ENCODE peak calls at places on chromosomes 3 and 15, in four cellular contexts. I, A, U and M are unnamed samples.

GRCh38 chr3:89525597-89525996 is 418.2 kb downstream of the EPHA3 start:
- DNase-seq in I (peak), U (no peak), A (no peak), M (no peak)

GRCh38 chr3:13264468-13264795 is 155.7 kb downstream of the NUP210 start:
- DNase-seq in U (no peak), I (no peak), A (no peak), M (no peak)

GRCh38 chr3:124860599-124860998 is 26.6 kb downstream of the ITGB5 start:
- DNase-seq in I (peak), A (peak), U (no peak), M (no peak)

GRCh38 chr15:67080118-67080899 is 14.9 kb downstream of the SMAD3 start:
- DNase-seq in U (no peak), A (peak), I (no peak), M (no peak)

GRCh38 chr3:102979682-102980378 is 545.0 kb downstream of the ZPLD1 start:
- DNase-seq in A (peak), I (no peak), U (no peak), M (no peak)

GRCh38 chr3:21140785-21141184 is 610.2 kb downstream of the ZNF385D start:
- DNase-seq in U (no peak), I (no peak), A (no peak), M (no peak)

GRCh38 chr15:31360158-31360561 is 33.5 kb downstream of the KLF13 start:
- DNase-seq in A (no peak), U (no peak), I (no peak), M (no peak)

GRCh38 chr3:150603888-150604319 is 783 bp downstream of the SELENOT start:
- DNase-seq in I (peak), A (no peak), U (no peak), M (no peak)

GRCh38 chr3:11206953-11207352 is 52.7 kb downstream of the HRH1 start:
- DNase-seq in I (no peak), A (no peak), U (no peak), M (no peak)

GRCh38 chr3:168511428-168512014 is 415.8 kb upstream of the GOLIM4 start:
- DNase-seq in I (peak), A (peak), U (no peak), M (no peak)

GRCh38 chr3:104886220-104886995 is 480.3 kb upstream of the ALCAM start:
- DNase-seq in U (no peak), A (peak), I (no peak), M (no peak)

GRCh38 chr3:93994056-93994455 is 14.1 kb downstream of the ARL13B start:
- DNase-seq in I (no peak), A (peak), U (no peak), M (no peak)

GRCh38 chr15:71485094-71485693 is 325.2 kb upstream of the NR2E3 start:
- DNase-seq in A (no peak), I (peak), U (no peak), M (no peak)

GRCh38 chr3:123939706-123940105 is 21.3 kb downstream of the CCDC14 start:
- DNase-seq in U (no peak), I (no peak), A (no peak), M (no peak)

GRCh38 chr3:41259449-41260062 is 60.3 kb downstream of the CTNNB1 start:
- DNase-seq in I (no peak), A (peak), U (no peak), M (no peak)

GRCh38 chr15:38186505-38186904 is 66.1 kb upstream of the SPRED1 start:
- DNase-seq in U (no peak), A (no peak), I (no peak), M (no peak)

GRCh38 chr3:73734376-73734775 is 109.6 kb upstream of the PDZRN3 start:
- DNase-seq in U (no peak), A (no peak), I (no peak), M (no peak)

GRCh38 chr3:12932347-12932746 is 91.0 kb upstream of the RPL32 start:
- DNase-seq in A (no peak), U (no peak), I (no peak), M (no peak)

GRCh38 chr15:25207369-25207768 is 231.5 kb downstream of the UBE3A start:
- DNase-seq in U (no peak), I (no peak), A (no peak), M (no peak)

GRCh38 chr15:71532994-71533393 is 277.4 kb upstream of the NR2E3 start:
- DNase-seq in U (peak), I (peak), A (no peak), M (peak)

GRCh38 chr15:59841036-59841435 is 151.9 kb upstream of the BNIP2 start:
- DNase-seq in I (no peak), A (no peak), U (no peak), M (no peak)

GRCh38 chr3:5699811-5700210 is 512.3 kb downstream of the EDEM1 start:
- DNase-seq in A (no peak), I (no peak), U (no peak), M (no peak)

GRCh38 chr15:43209059-43209824 is 11.6 kb downstream of the EPB42 start:
- DNase-seq in U (no peak), I (peak), A (no peak), M (peak)

GRCh38 chr3:156483426-156483825 is 71.5 kb downstream of the SSR3 start:
- DNase-seq in I (no peak), U (no peak), A (peak), M (no peak)

GRCh38 chr3:119630562-119631329 is 29.6 kb downstream of the POPDC2 start:
- DNase-seq in U (no peak), A (peak), I (peak), M (no peak)

GRCh38 chr3:42595682-42596081 is 4.8 kb upstream of the NKTR start:
- DNase-seq in U (no peak), I (peak), A (no peak), M (no peak)

GRCh38 chr15:85568261-85568808 is 187.9 kb downstream of the AKAP13 start:
- DNase-seq in A (no peak), I (no peak), U (no peak), M (no peak)

GRCh38 chr15:63065262-63066234 is 23.0 kb downstream of the TPM1 start:
- DNase-seq in U (no peak), A (no peak), I (no peak), M (no peak)
- H4K5ac ChIP-seq in U (no peak), A (peak), I (no peak), M (no peak)

DNA sequence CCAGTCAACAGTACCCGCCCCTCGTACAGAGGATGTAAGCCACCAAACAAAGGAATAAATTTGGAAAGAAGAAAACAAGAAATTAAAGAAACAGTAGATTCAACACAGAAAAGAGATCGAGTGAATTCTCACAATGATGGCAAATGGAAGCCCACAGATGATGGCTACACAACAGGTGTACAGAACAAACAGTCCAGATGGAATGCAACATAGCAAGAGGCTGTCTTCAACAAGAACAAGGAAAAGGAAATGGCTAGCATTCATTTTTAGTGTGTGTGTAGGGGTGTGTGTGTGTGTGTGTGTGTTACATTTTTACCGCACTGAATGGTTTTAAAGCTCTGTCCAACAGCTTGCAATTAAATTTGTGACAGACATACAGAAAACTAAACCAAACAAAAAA is 12.9 kb downstream of the NEDD4 start:
- DNase-seq in U (no peak), I (no peak), A (no peak), M (no peak)
- H4K5ac ChIP-seq in U (no peak), I (no peak), A (no peak), M (no peak)

GRCh38 chr3:68941055-68941454 is 8.7 kb upstream of the TAFA4 start:
- DNase-seq in I (no peak), A (no peak), U (no peak), M (no peak)

GRCh38 chr3:68945231-68945630 is 12.9 kb upstream of the TAFA4 start:
- DNase-seq in A (no peak), I (no peak), U (no peak), M (no peak)

GRCh38 chr3:68943753-68944500 is 11.6 kb upstream of the TAFA4 start:
- DNase-seq in A (no peak), U (no peak), I (no peak), M (no peak)
- H4K5ac ChIP-seq in A (no peak), U (no peak), I (no peak), M (no peak)

GRCh38 chr15:41935566-41936020 is 36.8 kb downstream of the EHD4 start:
- DNase-seq in I (no peak), U (no peak), A (no peak), M (no peak)
- H4K5ac ChIP-seq in I (no peak), U (no peak), A (no peak), M (no peak)

DNA sequence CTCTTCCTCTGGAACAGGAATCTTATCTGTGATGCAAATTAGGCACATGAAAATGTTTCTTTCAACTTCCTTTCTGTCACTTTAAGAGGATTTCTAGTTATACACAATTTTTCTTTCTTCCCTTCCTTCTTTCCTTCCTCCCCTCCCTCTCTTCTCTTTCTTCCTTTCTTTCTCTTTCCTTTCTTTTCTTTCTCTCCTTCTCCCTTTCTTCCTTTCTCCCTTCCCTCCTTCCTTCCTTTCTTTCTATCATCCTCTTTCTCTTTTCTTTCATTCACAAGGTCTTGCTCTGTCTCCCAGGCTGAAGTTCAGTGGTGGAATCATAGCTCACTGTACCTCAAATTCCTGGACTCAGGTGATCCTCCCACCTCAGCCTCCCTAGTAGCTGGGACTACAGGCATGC is 18.0 kb upstream of the C2CD4B start:
- DNase-seq in U (no peak), I (no peak), A (no peak), M (no peak)
- H4K5ac ChIP-seq in U (no peak), I (no peak), A (no peak), M (no peak)

GRCh38 chr3:188360364-188360881 is 206.5 kb downstream of the LPP start:
- DNase-seq in U (no peak), I (no peak), A (no peak), M (no peak)
- H4K5ac ChIP-seq in U (no peak), I (no peak), A (no peak), M (no peak)

DNA sequence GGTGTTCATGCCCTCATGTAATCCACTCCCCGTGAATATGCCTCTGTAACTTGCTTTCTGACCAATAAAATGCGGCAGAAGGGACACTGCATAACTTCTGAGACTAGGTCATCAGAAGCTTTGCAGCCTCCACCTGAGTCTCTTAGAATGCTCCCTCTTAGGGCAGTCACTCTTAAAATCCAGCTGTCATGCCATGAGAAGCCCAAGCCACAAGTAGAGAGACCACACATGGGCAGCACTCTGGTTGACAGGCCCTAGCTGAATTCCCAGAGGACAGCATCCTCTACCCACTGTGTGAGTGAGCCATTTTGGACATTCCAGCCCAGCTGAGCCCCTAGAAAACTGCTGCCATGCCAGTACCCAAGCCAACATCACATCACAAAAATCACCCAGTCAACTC is 41.4 kb downstream of the SCAPER start:
- DNase-seq in I (peak), A (no peak), U (no peak), M (no peak)
- H4K5ac ChIP-seq in I (no peak), A (no peak), U (no peak), M (no peak)

DNA sequence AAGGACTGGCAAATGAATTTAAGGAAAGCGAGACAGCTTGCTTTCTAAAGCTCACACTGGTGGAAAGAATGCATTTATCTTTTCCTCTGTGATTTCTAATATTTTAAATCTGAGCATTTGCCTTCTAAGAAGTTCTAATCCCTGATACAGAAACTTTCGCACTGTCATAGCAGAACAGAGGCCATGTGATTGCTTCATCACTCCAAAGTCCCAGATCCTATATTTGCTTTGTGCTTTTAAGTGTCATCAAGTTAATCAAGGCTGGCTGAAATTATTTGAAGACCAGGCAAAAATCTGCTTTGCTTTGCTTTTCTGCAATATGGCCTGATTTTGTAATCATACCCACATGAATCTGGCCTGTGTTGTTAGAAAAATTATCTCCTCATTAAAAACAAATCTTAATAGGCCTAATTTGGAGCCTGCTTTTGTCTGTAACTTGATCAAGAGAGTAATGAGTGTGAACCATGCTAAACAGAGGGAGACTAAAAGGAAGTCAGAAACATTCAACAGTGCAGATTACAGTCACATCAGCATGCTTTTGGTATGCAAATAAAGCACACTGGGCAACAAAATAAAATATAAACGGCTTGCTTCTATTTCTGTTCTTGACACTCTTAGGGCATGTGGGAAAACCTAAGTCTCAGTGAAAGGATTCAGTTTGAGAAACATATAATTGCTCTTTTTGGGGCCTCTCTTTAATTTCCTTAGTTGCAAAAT is 178.2 kb upstream of the ADAMTS9 start:
- DNase-seq in A (no peak), U (no peak), I (peak), M (no peak)
- H4K5ac ChIP-seq in A (no peak), U (no peak), I (no peak), M (no peak)

GRCh38 chr3:108510496-108510895 is at the start of gene MYH15:
- DNase-seq in I (no peak), A (no peak), U (no peak), M (no peak)
- H4K5ac ChIP-seq in I (no peak), A (no peak), U (no peak), M (no peak)

DNA sequence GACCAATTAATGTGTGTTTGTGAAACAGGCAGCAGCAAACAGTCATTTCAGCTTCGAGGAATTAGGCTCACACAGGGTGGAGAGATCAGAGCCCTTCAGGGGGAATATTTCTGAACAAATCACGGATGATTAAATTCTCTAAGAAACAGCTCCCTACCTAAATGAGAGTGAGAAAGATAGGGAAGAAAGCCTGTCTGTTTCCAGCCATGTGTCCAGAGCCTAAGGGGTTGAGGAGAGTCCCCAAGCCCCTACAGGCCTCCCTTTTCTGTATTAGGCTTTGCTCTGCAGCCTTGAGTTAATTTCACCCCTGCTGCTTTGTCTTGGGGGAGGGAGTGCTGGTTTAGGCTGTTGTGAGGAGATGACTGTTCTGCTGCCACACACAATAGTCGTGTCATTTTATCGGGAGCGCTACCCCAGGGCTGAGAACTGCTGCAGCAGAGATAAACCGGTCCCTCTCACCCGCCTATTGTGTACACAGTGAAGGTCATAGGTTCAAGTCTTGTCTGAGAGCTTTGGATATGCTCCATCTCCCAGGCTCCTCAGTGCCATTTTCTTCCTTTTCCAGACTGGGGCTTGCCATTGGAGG is 1.3 kb downstream of the ZNF609 start:
- DNase-seq in A (peak), I (peak), U (no peak), M (peak)
- H4K5ac ChIP-seq in A (no peak), I (peak), U (peak), M (no peak)